ENCODE peak calls at places on chromosomes 5 and 9, in ten cellular contexts. One of them, this sample, is unnamed.

GRCh38 chr5:39578887-39579497 is 154.2 kb upstream of the DAB2 start:
- DNase-seq in posterior vena cava: no peak
- DNase-seq in M059J: peak
- DNase-seq in WTC11: no peak
- DNase-seq in SK-MEL-5: peak
- DNase-seq in naive thymus-derived CD8-positive, alpha-beta T cell: no peak
- DNase-seq in NCI-H1092: no peak
- DNase-seq in dorsolateral prefrontal cortex: no peak
- DNase-seq in heart right ventricle: no peak
- DNase-seq in AG09309: no peak
- DNase-seq in this sample: no peak

GRCh38 chr5:152170350-152170749 is 234.7 kb downstream of the NMUR2 start:
- DNase-seq in AG09309: no peak
- DNase-seq in SK-MEL-5: no peak
- DNase-seq in WTC11: peak
- DNase-seq in NCI-H1092: no peak
- DNase-seq in dorsolateral prefrontal cortex: no peak
- DNase-seq in posterior vena cava: no peak
- DNase-seq in heart right ventricle: peak
- DNase-seq in M059J: peak
- DNase-seq in naive thymus-derived CD8-positive, alpha-beta T cell: no peak
- DNase-seq in this sample: no peak

GRCh38 chr5:143016777-143017374 is 246.7 kb downstream of the ARHGAP26 start:
- DNase-seq in posterior vena cava: no peak
- DNase-seq in naive thymus-derived CD8-positive, alpha-beta T cell: no peak
- DNase-seq in WTC11: peak
- DNase-seq in M059J: peak
- DNase-seq in SK-MEL-5: peak
- DNase-seq in AG09309: no peak
- DNase-seq in NCI-H1092: peak
- DNase-seq in dorsolateral prefrontal cortex: no peak
- DNase-seq in heart right ventricle: no peak
- DNase-seq in this sample: peak

GRCh38 chr9:16268037-16269010 is 602.1 kb downstream of the BNC2 start:
- DNase-seq in posterior vena cava: no peak
- DNase-seq in naive thymus-derived CD8-positive, alpha-beta T cell: no peak
- DNase-seq in heart right ventricle: no peak
- DNase-seq in SK-MEL-5: no peak
- DNase-seq in WTC11: no peak
- DNase-seq in AG09309: no peak
- DNase-seq in M059J: no peak
- DNase-seq in NCI-H1092: no peak
- DNase-seq in dorsolateral prefrontal cortex: no peak
- DNase-seq in this sample: no peak

GRCh38 chr9:112881366-112881765 is 9.3 kb downstream of the SLC46A2 start:
- DNase-seq in heart right ventricle: no peak
- DNase-seq in naive thymus-derived CD8-positive, alpha-beta T cell: no peak
- DNase-seq in M059J: peak
- DNase-seq in NCI-H1092: no peak
- DNase-seq in WTC11: no peak
- DNase-seq in AG09309: no peak
- DNase-seq in posterior vena cava: no peak
- DNase-seq in SK-MEL-5: peak
- DNase-seq in dorsolateral prefrontal cortex: no peak
- DNase-seq in this sample: no peak

GRCh38 chr5:103612545-103612944 is 50.0 kb upstream of the NUDT12 start:
- DNase-seq in M059J: no peak
- DNase-seq in dorsolateral prefrontal cortex: no peak
- DNase-seq in posterior vena cava: no peak
- DNase-seq in heart right ventricle: no peak
- DNase-seq in SK-MEL-5: no peak
- DNase-seq in WTC11: no peak
- DNase-seq in naive thymus-derived CD8-positive, alpha-beta T cell: no peak
- DNase-seq in NCI-H1092: no peak
- DNase-seq in AG09309: no peak
- DNase-seq in this sample: no peak

GRCh38 chr9:95091574-95091970 is 225.9 kb downstream of the FANCC start:
- DNase-seq in posterior vena cava: peak
- DNase-seq in dorsolateral prefrontal cortex: no peak
- DNase-seq in AG09309: peak
- DNase-seq in heart right ventricle: no peak
- DNase-seq in M059J: peak
- DNase-seq in SK-MEL-5: no peak
- DNase-seq in NCI-H1092: no peak
- DNase-seq in WTC11: no peak
- DNase-seq in naive thymus-derived CD8-positive, alpha-beta T cell: peak
- DNase-seq in this sample: peak

GRCh38 chr9:112125961-112126388 is 49.1 kb downstream of the SUSD1 start:
- DNase-seq in NCI-H1092: no peak
- DNase-seq in M059J: no peak
- DNase-seq in heart right ventricle: no peak
- DNase-seq in posterior vena cava: no peak
- DNase-seq in SK-MEL-5: no peak
- DNase-seq in WTC11: no peak
- DNase-seq in dorsolateral prefrontal cortex: no peak
- DNase-seq in naive thymus-derived CD8-positive, alpha-beta T cell: no peak
- DNase-seq in AG09309: no peak
- DNase-seq in this sample: no peak

GRCh38 chr9:33415152-33416038 is 13.0 kb upstream of the AQP7 start:
- DNase-seq in SK-MEL-5: peak
- DNase-seq in naive thymus-derived CD8-positive, alpha-beta T cell: peak
- DNase-seq in M059J: peak
- DNase-seq in WTC11: peak
- DNase-seq in dorsolateral prefrontal cortex: peak
- DNase-seq in heart right ventricle: peak
- DNase-seq in posterior vena cava: peak
- DNase-seq in NCI-H1092: peak
- DNase-seq in AG09309: no peak
- DNase-seq in this sample: peak

GRCh38 chr5:10192309-10192708 is 57.4 kb downstream of the ATPSCKMT start:
- DNase-seq in heart right ventricle: no peak
- DNase-seq in posterior vena cava: no peak
- DNase-seq in WTC11: no peak
- DNase-seq in SK-MEL-5: no peak
- DNase-seq in M059J: peak
- DNase-seq in naive thymus-derived CD8-positive, alpha-beta T cell: no peak
- DNase-seq in AG09309: peak
- DNase-seq in NCI-H1092: no peak
- DNase-seq in dorsolateral prefrontal cortex: no peak
- DNase-seq in this sample: no peak

GRCh38 chr5:178277346-178277745 is 44.7 kb upstream of the PHYKPL start:
- DNase-seq in dorsolateral prefrontal cortex: no peak
- DNase-seq in WTC11: no peak
- DNase-seq in AG09309: no peak
- DNase-seq in posterior vena cava: no peak
- DNase-seq in NCI-H1092: no peak
- DNase-seq in naive thymus-derived CD8-positive, alpha-beta T cell: peak
- DNase-seq in heart right ventricle: no peak
- DNase-seq in SK-MEL-5: no peak
- DNase-seq in M059J: no peak
- DNase-seq in this sample: no peak

GRCh38 chr5:2914022-2914661 is 162.7 kb upstream of the IRX2 start:
- DNase-seq in M059J: no peak
- DNase-seq in posterior vena cava: peak
- DNase-seq in heart right ventricle: no peak
- DNase-seq in NCI-H1092: no peak
- DNase-seq in WTC11: no peak
- DNase-seq in SK-MEL-5: no peak
- DNase-seq in dorsolateral prefrontal cortex: no peak
- DNase-seq in naive thymus-derived CD8-positive, alpha-beta T cell: no peak
- DNase-seq in AG09309: no peak
- DNase-seq in this sample: no peak

GRCh38 chr9:26243722-26244121 is 565.5 kb upstream of the TUSC1 start:
- DNase-seq in SK-MEL-5: no peak
- DNase-seq in M059J: peak
- DNase-seq in naive thymus-derived CD8-positive, alpha-beta T cell: no peak
- DNase-seq in posterior vena cava: no peak
- DNase-seq in heart right ventricle: no peak
- DNase-seq in dorsolateral prefrontal cortex: no peak
- DNase-seq in AG09309: peak
- DNase-seq in NCI-H1092: no peak
- DNase-seq in WTC11: no peak
- DNase-seq in this sample: no peak

GRCh38 chr5:62268239-62268638 is 37.8 kb upstream of the KIF2A start:
- DNase-seq in posterior vena cava: no peak
- DNase-seq in WTC11: no peak
- DNase-seq in NCI-H1092: no peak
- DNase-seq in SK-MEL-5: no peak
- DNase-seq in naive thymus-derived CD8-positive, alpha-beta T cell: no peak
- DNase-seq in M059J: peak
- DNase-seq in heart right ventricle: no peak
- DNase-seq in dorsolateral prefrontal cortex: no peak
- DNase-seq in AG09309: no peak
- DNase-seq in this sample: no peak

GRCh38 chr5:78985407-78986223 is 505 bp upstream of the ARSB start:
- DNase-seq in AG09309: no peak
- DNase-seq in heart right ventricle: no peak
- DNase-seq in NCI-H1092: no peak
- DNase-seq in M059J: peak
- DNase-seq in naive thymus-derived CD8-positive, alpha-beta T cell: peak
- DNase-seq in WTC11: no peak
- DNase-seq in SK-MEL-5: peak
- DNase-seq in dorsolateral prefrontal cortex: peak
- DNase-seq in posterior vena cava: no peak
- DNase-seq in this sample: peak

GRCh38 chr9:77883846-77884771 is 147.5 kb downstream of the GNAQ start:
- DNase-seq in dorsolateral prefrontal cortex: no peak
- DNase-seq in naive thymus-derived CD8-positive, alpha-beta T cell: no peak
- DNase-seq in heart right ventricle: no peak
- DNase-seq in WTC11: no peak
- DNase-seq in M059J: peak
- DNase-seq in NCI-H1092: no peak
- DNase-seq in AG09309: no peak
- DNase-seq in SK-MEL-5: no peak
- DNase-seq in posterior vena cava: no peak
- DNase-seq in this sample: peak

GRCh38 chr9:87725356-87725899 is 491 bp upstream of the CTSL start:
- DNase-seq in dorsolateral prefrontal cortex: peak
- DNase-seq in NCI-H1092: no peak
- DNase-seq in SK-MEL-5: peak
- DNase-seq in heart right ventricle: no peak
- DNase-seq in AG09309: no peak
- DNase-seq in naive thymus-derived CD8-positive, alpha-beta T cell: no peak
- DNase-seq in WTC11: peak
- DNase-seq in posterior vena cava: no peak
- DNase-seq in M059J: no peak
- DNase-seq in this sample: no peak

GRCh38 chr5:37002176-37002751 is 125.7 kb downstream of the NIPBL start:
- DNase-seq in SK-MEL-5: peak
- DNase-seq in naive thymus-derived CD8-positive, alpha-beta T cell: no peak
- DNase-seq in dorsolateral prefrontal cortex: no peak
- DNase-seq in NCI-H1092: no peak
- DNase-seq in WTC11: no peak
- DNase-seq in posterior vena cava: no peak
- DNase-seq in M059J: peak
- DNase-seq in heart right ventricle: no peak
- DNase-seq in AG09309: no peak
- DNase-seq in this sample: no peak

GRCh38 chr5:42804717-42805339 is 6.9 kb downstream of the SELENOP start:
- DNase-seq in AG09309: no peak
- DNase-seq in dorsolateral prefrontal cortex: no peak
- DNase-seq in NCI-H1092: no peak
- DNase-seq in posterior vena cava: no peak
- DNase-seq in M059J: no peak
- DNase-seq in heart right ventricle: no peak
- DNase-seq in SK-MEL-5: no peak
- DNase-seq in naive thymus-derived CD8-positive, alpha-beta T cell: no peak
- DNase-seq in WTC11: no peak
- DNase-seq in this sample: no peak